ENCODE peak calls at places on chromosome 15, in nine cellular contexts. P, D, R, C, F, Y, X, H and U are unnamed samples.
A peak's percentile ranks its signal among the peaks of the same experiment; 100 is the strongest.

GRCh38 chr15:29222129-29222853 is 47.3 kb downstream of the NSMCE3 start:
- DNase-seq in P (no peak), D (no peak), R (no peak), C (no peak), F (no peak), Y (no peak), X (no peak), H (no peak), U (no peak)

GRCh38 chr15:36579792-36580431 is 486 bp downstream of the CDIN1 start:
- DNase-seq in P (no peak), D (peak; percentile 66), R (no peak), C (no peak), F (peak; percentile 2), Y (peak; percentile 15), X (no peak), H (no peak), U (no peak)

GRCh38 chr15:90680371-90680935 is 36.7 kb upstream of the BLM start:
- DNase-seq in P (peak; percentile 96), D (no peak), R (peak; percentile 95), C (no peak), F (no peak), Y (peak; percentile 96), X (peak; percentile 62), H (peak; percentile 54), U (peak; percentile 84)

GRCh38 chr15:52680041-52680391 is 828 bp upstream of the ATOSA start:
- DNase-seq in P (peak; percentile 11), D (no peak), R (peak; percentile 41), C (no peak), F (no peak), Y (peak; percentile 38), X (no peak), H (no peak), U (peak; percentile 24)

GRCh38 chr15:68404056-68404798 is 27.7 kb downstream of the ITGA11 start:
- DNase-seq in P (no peak), D (no peak), R (no peak), C (no peak), F (no peak), Y (no peak), X (peak; percentile 16), H (peak; percentile 15), U (no peak)

GRCh38 chr15:69098688-69099087 is 61.7 kb upstream of the GLCE start:
- DNase-seq in P (no peak), D (no peak), R (no peak), C (no peak), F (no peak), Y (no peak), X (no peak), H (no peak), U (no peak)

GRCh38 chr15:94453227-94453626 is 221.9 kb downstream of the MCTP2 start:
- DNase-seq in P (no peak), D (no peak), R (no peak), C (no peak), F (no peak), Y (no peak), X (no peak), H (no peak), U (no peak)

GRCh38 chr15:36332301-36332700 is 247.1 kb upstream of the CDIN1 start:
- DNase-seq in P (peak; percentile 59), D (no peak), R (peak; percentile 18), C (no peak), F (no peak), Y (peak; percentile 58), X (no peak), H (no peak), U (peak; percentile 24)

GRCh38 chr15:55552461-55552860 is 35.7 kb downstream of the PYGO1 start:
- DNase-seq in P (no peak), D (no peak), R (no peak), C (no peak), F (no peak), Y (no peak), X (no peak), H (no peak), U (no peak)

GRCh38 chr15:98854496-98854895 is 153.1 kb downstream of the PGPEP1L start:
- DNase-seq in P (no peak), D (no peak), R (no peak), C (no peak), F (no peak), Y (peak; percentile 16), X (no peak), H (no peak), U (no peak)

GRCh38 chr15:98855815-98856539 is 151.6 kb downstream of the PGPEP1L start:
- DNase-seq in P (no peak), D (no peak), R (no peak), C (no peak), F (no peak), Y (no peak), X (no peak), H (no peak), U (no peak)

GRCh38 chr15:98856540-98856907 is 151.1 kb downstream of the PGPEP1L start:
- DNase-seq in P (peak; percentile 91), D (no peak), R (peak; percentile 93), C (no peak), F (no peak), Y (peak; percentile 96), X (no peak), H (no peak), U (peak; percentile 59)

GRCh38 chr15:98853593-98854420 is 153.8 kb downstream of the PGPEP1L start:
- DNase-seq in P (no peak), D (no peak), R (peak; percentile 29), C (peak; percentile 26), F (no peak), Y (peak; percentile 33), X (no peak), H (no peak), U (peak; percentile 31)

DNA sequence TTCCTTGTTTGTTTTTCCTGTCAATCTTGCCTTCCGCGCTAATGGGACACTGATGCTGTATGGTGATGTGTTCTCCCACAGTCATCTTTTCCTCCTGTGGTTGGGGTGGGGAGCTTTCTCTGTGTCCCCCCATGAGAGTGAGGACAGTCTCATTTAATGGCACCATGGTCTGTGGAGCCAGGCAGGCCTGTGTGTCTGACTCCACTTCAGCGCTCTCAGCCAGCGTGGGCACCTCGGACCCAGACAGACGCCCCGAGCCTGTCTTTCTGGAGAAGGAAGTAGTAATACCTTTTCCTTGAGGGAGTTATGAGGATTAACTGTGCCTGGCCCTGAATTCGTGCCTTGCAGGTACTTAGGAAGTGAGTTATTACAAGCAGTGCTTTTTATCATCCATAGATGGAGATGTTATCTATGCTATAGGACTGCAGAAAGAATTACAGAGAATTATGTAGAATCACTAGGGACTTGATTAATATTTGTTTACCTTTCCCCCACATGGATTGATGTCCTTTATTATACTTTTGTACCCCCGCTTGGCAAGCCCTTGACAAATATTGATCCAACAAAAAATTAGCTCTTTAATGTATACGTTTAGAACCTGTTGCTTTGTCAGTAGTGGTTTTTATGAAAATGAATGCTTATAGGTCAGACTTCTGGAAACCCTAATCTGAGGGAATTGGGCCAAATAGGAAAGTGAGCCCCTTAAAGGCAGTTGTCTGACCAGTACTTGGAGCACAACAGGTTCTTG is 152.4 kb downstream of the PGPEP1L start:
- DNase-seq in P (no peak), D (no peak), R (no peak), C (no peak), F (no peak), Y (no peak), X (no peak), H (no peak), U (no peak)
- TF ChIP-seq CTCF in P (no peak), D (no peak), R (no peak), C (no peak), F (no peak), Y (no peak), X (no peak), H (no peak), U (no peak)

GRCh38 chr15:100133001-100133400 is 208.8 kb downstream of the ADAMTS17 start:
- DNase-seq in P (no peak), D (no peak), R (no peak), C (no peak), F (no peak), Y (no peak), X (no peak), H (no peak), U (no peak)

GRCh38 chr15:100132309-100132708 is 209.5 kb downstream of the ADAMTS17 start:
- DNase-seq in P (no peak), D (no peak), R (no peak), C (no peak), F (no peak), Y (no peak), X (no peak), H (no peak), U (no peak)

GRCh38 chr15:100133981-100134711 is 207.6 kb downstream of the ADAMTS17 start:
- DNase-seq in P (no peak), D (no peak), R (no peak), C (no peak), F (no peak), Y (no peak), X (no peak), H (no peak), U (no peak)

GRCh38 chr15:100129677-100130076 is 212.1 kb downstream of the ADAMTS17 start:
- DNase-seq in P (no peak), D (no peak), R (peak; percentile 11), C (no peak), F (no peak), Y (no peak), X (no peak), H (no peak), U (no peak)

DNA sequence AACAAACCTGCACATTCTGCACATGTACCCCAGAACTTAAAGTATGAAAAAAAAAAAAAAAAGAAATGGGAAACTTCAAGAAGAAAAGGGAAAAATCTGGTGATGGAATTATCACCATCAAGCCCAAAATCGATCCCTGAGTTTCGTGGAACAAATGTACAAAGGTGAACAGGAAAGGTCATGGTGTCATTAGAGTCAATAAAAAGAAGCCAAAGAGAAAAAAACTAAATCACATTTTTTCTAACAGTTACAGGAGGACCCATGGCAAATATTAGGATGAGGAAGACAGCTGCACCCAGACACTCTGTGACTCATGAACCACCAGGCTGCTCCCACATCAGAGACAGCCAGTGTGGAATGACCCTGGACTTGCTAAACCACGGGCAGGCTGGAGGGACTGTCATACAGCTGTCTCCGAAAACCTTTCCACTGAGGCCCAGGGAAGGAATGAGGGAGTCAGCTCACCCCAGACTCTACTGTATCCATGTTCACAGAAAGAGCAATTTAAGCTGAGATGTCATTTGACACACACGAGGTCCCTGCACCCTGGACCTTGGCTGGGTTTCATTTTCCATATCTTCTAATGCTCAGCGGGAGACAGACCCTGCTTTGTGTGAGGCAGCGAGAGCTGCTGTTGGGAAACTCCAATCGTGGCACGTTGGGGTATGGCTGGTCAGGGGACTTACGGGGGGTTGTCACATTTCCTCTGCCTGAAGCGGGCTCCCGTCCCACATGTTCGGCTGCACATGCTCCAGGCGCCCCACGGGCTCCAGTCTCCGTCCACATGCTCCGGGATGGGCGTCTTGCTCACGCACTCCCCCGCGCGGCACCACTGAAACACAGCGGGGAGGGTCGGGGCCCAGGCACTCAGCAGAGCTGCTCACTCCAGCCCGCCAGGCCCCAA is 210.2 kb downstream of the ADAMTS17 start:
- DNase-seq in P (peak; percentile 63), D (peak; percentile 81), R (peak; percentile 54), C (peak; percentile 17), F (no peak), Y (peak; percentile 18), X (no peak), H (no peak), U (peak; percentile 55)
- TF ChIP-seq CTCF in P (no peak), D (peak; percentile 69), R (peak; percentile 64), C (no peak), F (peak; percentile 27), Y (peak; percentile 20), X (peak; percentile 37), H (peak; percentile 6), U (peak; percentile 48)

GRCh38 chr15:62066663-62067447 is at the start of gene C2CD4A:
- DNase-seq in P (peak; percentile 53), D (peak; percentile 78), R (peak; percentile 67), C (peak; percentile 77), F (peak; percentile 31), Y (peak; percentile 22), X (peak; percentile 55), H (peak; percentile 59), U (peak; percentile 83)
- TF ChIP-seq CTCF in P (no peak), D (no peak), R (peak; percentile 32), C (no peak), F (peak; percentile 13), Y (peak; percentile 10), X (no peak), H (peak; percentile 46), U (peak; percentile 29)

GRCh38 chr15:23866832-23867231 is 179.7 kb upstream of the NDN start:
- DNase-seq in P (no peak), D (no peak), R (no peak), C (no peak), F (no peak), Y (no peak), X (no peak), H (no peak), U (peak; percentile 9)
- TF ChIP-seq CTCF in P (no peak), D (no peak), R (no peak), C (no peak), F (no peak), Y (peak; percentile 16), X (no peak), H (peak; percentile 34), U (peak; percentile 20)